ENCODE peak calls at places on chromosome X, in four cellular contexts. R is nucleus accumbens, Z is Calu3, L is COR-L47. D is an unnamed sample.
A peak's percentile ranks its signal among the peaks of the same experiment; 100 is the strongest.

GRCh38 chrX:136540226-136540625 is 8.2 kb downstream of the VGLL1 start:
- DNase-seq in R (no peak), L (no peak), Z (no peak), D (no peak)

GRCh38 chrX:81337805-81338204 is 135.9 kb downstream of the SH3BGRL start:
- DNase-seq in Z (no peak), R (no peak), L (no peak), D (no peak)

GRCh38 chrX:101357166-101357795 is 8.7 kb upstream of the TIMM8A start:
- DNase-seq in R (no peak), L (no peak), Z (no peak), D (no peak)

GRCh38 chrX:121356850-121357171 is 309.4 kb downstream of the GLUD2 start:
- DNase-seq in L (no peak), R (no peak), Z (no peak), D (no peak)

GRCh38 chrX:46979340-46979739 is 67.1 kb downstream of the JADE3 start:
- DNase-seq in L (no peak), Z (no peak), R (no peak), D (no peak)

GRCh38 chrX:111634823-111635410 is 46.1 kb upstream of the ALG13 start:
- DNase-seq in L (no peak), R (no peak), Z (no peak), D (no peak)

GRCh38 chrX:133602881-133603280 is 187.6 kb upstream of the GPC4 start:
- DNase-seq in R (no peak), L (no peak), Z (no peak), D (no peak)

GRCh38 chrX:53481816-53482485 is 47.8 kb upstream of the HSD17B10 start:
- DNase-seq in R (peak; percentile 49), L (peak; percentile 26), Z (peak; percentile 68), D (peak; percentile 63)

GRCh38 chrX:154354013-154354412 is 20.4 kb downstream of the FLNA start:
- DNase-seq in R (no peak), Z (no peak), L (no peak), D (no peak)

GRCh38 chrX:153396320-153397195 is 4.6 kb downstream of the PNMA6E start:
- DNase-seq in L (no peak), R (no peak), Z (no peak), D (no peak)

GRCh38 chrX:112147206-112147605 is 64.6 kb upstream of the TRPC5 start:
- DNase-seq in R (peak; percentile 4), Z (peak; percentile 6), L (no peak), D (peak; percentile 13)

GRCh38 chrX:153662266-153662665 is 11.3 kb downstream of the PNCK start:
- DNase-seq in L (no peak), R (peak; percentile 30), Z (peak; percentile 60), D (peak; percentile 74)

GRCh38 chrX:30992381-30992904 is 79.4 kb downstream of the FTHL17 start:
- DNase-seq in Z (no peak), L (peak; percentile 25), R (no peak), D (peak; percentile 15)

GRCh38 chrX:85963736-85964135 is 83.6 kb downstream of the CHM start:
- DNase-seq in R (peak; percentile 27), Z (no peak), L (no peak), D (no peak)

GRCh38 chrX:153400146-153401132 is 711 bp downstream of the PNMA6E start:
- DNase-seq in Z (peak; percentile 40), R (no peak), L (no peak), D (peak; percentile 46)

GRCh38 chrX:115413246-115413878 is 123.8 kb downstream of the LUZP4 start:
- DNase-seq in L (no peak), R (no peak), Z (no peak), D (no peak)

GRCh38 chrX:66638591-66639500 is at the start of gene EDA2R:
- DNase-seq in R (peak; percentile 1), Z (no peak), L (no peak), D (peak; percentile 57)

GRCh38 chrX:110442631-110443030 is 84.0 kb downstream of the RTL9 start:
- DNase-seq in Z (peak; percentile 48), L (peak; percentile 16), R (no peak), D (peak; percentile 32)

GRCh38 chrX:110180928-110181310 is 137.0 kb downstream of the AMMECR1 start:
- DNase-seq in L (no peak), R (no peak), Z (no peak), D (no peak)

GRCh38 chrX:48003367-48003757 is 427 bp downstream of the ZNF182 start:
- DNase-seq in L (no peak), R (no peak), Z (no peak), D (no peak)

GRCh38 chrX:12446342-12447075 is 308.2 kb downstream of the FRMPD4 start:
- DNase-seq in Z (no peak), R (no peak), L (no peak), D (no peak)

GRCh38 chrX:67328496-67328895 is 215.3 kb upstream of the AR start:
- DNase-seq in R (no peak), L (no peak), Z (no peak), D (no peak)

GRCh38 chrX:148310402-148311200 is 189.8 kb upstream of the AFF2 start:
- DNase-seq in R (no peak), L (no peak), Z (no peak), D (no peak)

GRCh38 chrX:30513284-30513683 is 64.3 kb downstream of the TASL start:
- DNase-seq in R (no peak), L (no peak), Z (no peak), D (no peak)

GRCh38 chrX:110665636-110666035 is 130.0 kb downstream of the CHRDL1 start:
- DNase-seq in R (peak; percentile 6), L (no peak), Z (peak; percentile 69), D (peak; percentile 25)

GRCh38 chrX:13938053-13938765 is 91.5 kb downstream of the GEMIN8 start:
- DNase-seq in R (peak; percentile 49), Z (peak; percentile 72), L (peak; percentile 40), D (peak; percentile 30)

GRCh38 chrX:151694661-151695582 is at the start of gene PRRG3:
- DNase-seq in L (no peak), Z (no peak), R (no peak), D (no peak)

GRCh38 chrX:51408462-51408861 is 75.8 kb downstream of the NUDT10 start:
- DNase-seq in L (no peak), R (no peak), Z (no peak), D (no peak)

GRCh38 chrX:8304668-8305067 is 133.6 kb upstream of the VCX2 start:
- DNase-seq in L (no peak), R (no peak), Z (no peak), D (no peak)

GRCh38 chrX:68186552-68187262 is 246.6 kb downstream of the OPHN1 start:
- DNase-seq in R (no peak), L (no peak), Z (no peak), D (no peak)

GRCh38 chrX:40581333-40581910 is 652 bp downstream of the ATP6AP2 start:
- DNase-seq in L (no peak), R (no peak), Z (no peak), D (no peak)

GRCh38 chrX:43559643-43560042 is 96.5 kb upstream of the MAOA start:
- DNase-seq in L (peak; percentile 33), Z (peak; percentile 55), R (peak; percentile 17), D (peak; percentile 38)

GRCh38 chrX:23373129-23373804 is 38.6 kb downstream of the PTCHD1 start:
- DNase-seq in Z (no peak), R (no peak), L (no peak), D (no peak)

GRCh38 chrX:40864972-40865371 is 129.6 kb upstream of the MED14 start:
- DNase-seq in L (no peak), Z (no peak), R (no peak), D (no peak)

GRCh38 chrX:149274516-149275105 is 230.5 kb downstream of the IDS start:
- DNase-seq in Z (no peak), R (no peak), L (no peak), D (no peak)

GRCh38 chrX:68711845-68712244 is 64.4 kb downstream of the STARD8 start:
- DNase-seq in R (no peak), L (no peak), Z (no peak), D (no peak)

GRCh38 chrX:149758068-149758714 is 15.7 kb upstream of the HSFX1 start:
- DNase-seq in Z (no peak), L (no peak), R (no peak), D (no peak)

GRCh38 chrX:41932885-41933284 is 9.5 kb upstream of the CASK start:
- DNase-seq in L (no peak), R (no peak), Z (no peak), D (no peak)

D was measured in testis.